ENCODE peak calls at places on chromosomes 4 and X, in six cellular contexts. C, L, O, J, V and N are unnamed samples.

GRCh38 chrX:96430756-96431455 is 253.7 kb upstream of the DIAPH2 start:
- DNase-seq in J (no peak), L (no peak), C (no peak), V (no peak), O (peak; percentile 41), N (no peak)

GRCh38 chr4:156764145-156764544 is 207.5 kb downstream of the PDGFC start:
- DNase-seq in O (no peak), V (no peak), L (no peak), C (no peak), J (no peak), N (no peak)

GRCh38 chrX:15790766-15791380 is 589 bp downstream of the ZRSR2 start:
- DNase-seq in J (no peak), L (no peak), O (no peak), C (no peak), V (no peak), N (no peak)

GRCh38 chrX:19886888-19887531 is 390 bp downstream of the SH3KBP1 start:
- DNase-seq in L (peak; percentile 58), C (no peak), O (peak; percentile 58), J (peak; percentile 56), V (no peak), N (no peak)

GRCh38 chrX:112341598-112341997 is 259.0 kb upstream of the TRPC5 start:
- DNase-seq in V (no peak), L (no peak), J (no peak), O (no peak), C (no peak), N (no peak)

GRCh38 chr4:62548108-62548524 is 1348.0 kb downstream of the ADGRL3 start:
- DNase-seq in L (no peak), J (no peak), O (peak; percentile 64), V (no peak), C (no peak), N (no peak)

GRCh38 chrX:30248854-30249253 is 1.9 kb downstream of the MAGEB1 start:
- DNase-seq in C (no peak), V (no peak), J (no peak), O (no peak), L (no peak), N (no peak)

GRCh38 chrX:141341341-141341740 is 99.0 kb upstream of the SPANXC start:
- DNase-seq in C (no peak), V (no peak), J (no peak), O (no peak), L (no peak), N (no peak)

GRCh38 chr4:113404846-113405245 is 355.4 kb downstream of the ANK2 start:
- DNase-seq in L (no peak), V (no peak), C (no peak), O (no peak), J (no peak), N (no peak)

GRCh38 chrX:2692221-2693122 is 1.4 kb downstream of the CD99 start:
- DNase-seq in J (no peak), C (no peak), O (peak; percentile 70), L (no peak), V (no peak), N (no peak)

GRCh38 chr4:155769092-155769491 is 10.3 kb downstream of the GUCY1B1 start:
- DNase-seq in C (no peak), J (no peak), L (no peak), V (no peak), O (no peak), N (no peak)

GRCh38 chrX:130393451-130394074 is 8.1 kb upstream of the GPR119 start:
- DNase-seq in L (no peak), C (no peak), J (no peak), O (peak; percentile 83), V (peak; percentile 36), N (peak; percentile 14)

GRCh38 chrX:1440506-1440905 is 12.2 kb downstream of the ASMTL start:
- DNase-seq in J (no peak), L (peak; percentile 8), V (no peak), C (peak; percentile 38), O (no peak), N (no peak)

GRCh38 chr4:127162741-127163140 is 470.0 kb upstream of the INTU start:
- DNase-seq in V (no peak), L (no peak), O (no peak), J (no peak), C (no peak), N (no peak)

GRCh38 chrX:150984164-150984824 is 1.2 kb downstream of the HMGB3 start:
- DNase-seq in L (no peak), J (no peak), C (no peak), V (no peak), O (no peak), N (no peak)

GRCh38 chrX:150100261-150100660 is 162.0 kb upstream of the EOLA2 start:
- DNase-seq in C (no peak), V (no peak), L (no peak), O (no peak), J (no peak), N (no peak)

GRCh38 chrX:68177542-68177941 is 255.8 kb downstream of the OPHN1 start:
- DNase-seq in C (no peak), L (no peak), J (no peak), O (no peak), V (no peak), N (no peak)

GRCh38 chr4:183797445-183798248 is 107.5 kb upstream of the STOX2 start:
- DNase-seq in C (no peak), O (peak; percentile 87), J (no peak), V (peak; percentile 56), L (peak; percentile 59), N (no peak)

GRCh38 chr4:48645225-48645794 is 134.8 kb downstream of the FRYL start:
- DNase-seq in O (no peak), C (no peak), L (no peak), J (no peak), V (no peak), N (no peak)

GRCh38 chrX:71579136-71579989 is 1.1 kb downstream of the GCNA start:
- DNase-seq in V (no peak), O (peak; percentile 68), J (peak; percentile 47), C (no peak), L (no peak), N (no peak)

DNA sequence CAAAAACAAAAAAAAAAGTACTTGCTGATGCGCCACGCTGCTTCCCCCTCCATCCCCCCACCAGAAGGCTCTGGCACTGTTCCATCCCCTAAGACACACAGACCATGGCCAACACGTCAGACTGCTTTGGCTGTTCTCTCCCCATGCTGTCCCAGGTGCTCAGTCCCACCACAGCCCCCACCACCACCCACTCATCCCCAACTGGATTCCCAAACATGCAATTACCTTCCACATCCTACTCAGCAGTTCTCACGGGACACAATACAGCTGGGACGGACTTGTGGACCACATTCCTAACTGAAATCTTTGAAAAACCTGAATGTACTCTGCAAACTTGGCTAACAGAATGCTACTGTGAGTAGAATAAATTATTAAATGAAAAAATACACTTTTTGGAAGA is 8.6 kb downstream of the FAT1 start:
- DNase-seq in J (no peak), O (no peak), C (no peak), V (no peak), L (no peak), N (no peak)
- H3K9me3 ChIP-seq in J (no peaks in the 10 kb centered on the region), O (peaks cover 14% of the 10 kb centered on the region), C (no peaks in the 10 kb centered on the region), V (no peaks in the 10 kb centered on the region), L (no peaks in the 10 kb centered on the region), N (peaks cover 11% of the 10 kb centered on the region)

GRCh38 chrX:76796311-76796710 is 368.8 kb downstream of the MAGEE1 start:
- DNase-seq in J (no peak), O (no peak), C (no peak), L (no peak), V (no peak), N (no peak)
- H3K9me3 ChIP-seq in J (no peaks in the 10 kb centered on the region), O (no peaks in the 10 kb centered on the region), C (no peaks in the 10 kb centered on the region), L (no peaks in the 10 kb centered on the region), V (no peaks in the 10 kb centered on the region), N (no peaks in the 10 kb centered on the region)

GRCh38 chr4:174874898-174875297 is 43.3 kb upstream of the ADAM29 start:
- DNase-seq in J (no peak), C (no peak), O (no peak), V (no peak), L (no peak), N (no peak)
- H3K9me3 ChIP-seq in J (no peaks in the 10 kb centered on the region), C (no peaks in the 10 kb centered on the region), O (no peaks in the 10 kb centered on the region), V (no peaks in the 10 kb centered on the region), L (no peaks in the 10 kb centered on the region), N (no peaks in the 10 kb centered on the region)

GRCh38 chr4:205097-205756 is 80.9 kb downstream of the ZNF718 start:
- DNase-seq in V (no peak), C (no peak), O (no peak), J (no peak), L (no peak), N (no peak)
- H3K9me3 ChIP-seq in V (no peaks in the 10 kb centered on the region), C (no peaks in the 10 kb centered on the region), O (peaks cover 82% of the 10 kb centered on the region), J (peaks cover 10% of the 10 kb centered on the region), L (no peaks in the 10 kb centered on the region), N (peaks cover 26% of the 10 kb centered on the region)

DNA sequence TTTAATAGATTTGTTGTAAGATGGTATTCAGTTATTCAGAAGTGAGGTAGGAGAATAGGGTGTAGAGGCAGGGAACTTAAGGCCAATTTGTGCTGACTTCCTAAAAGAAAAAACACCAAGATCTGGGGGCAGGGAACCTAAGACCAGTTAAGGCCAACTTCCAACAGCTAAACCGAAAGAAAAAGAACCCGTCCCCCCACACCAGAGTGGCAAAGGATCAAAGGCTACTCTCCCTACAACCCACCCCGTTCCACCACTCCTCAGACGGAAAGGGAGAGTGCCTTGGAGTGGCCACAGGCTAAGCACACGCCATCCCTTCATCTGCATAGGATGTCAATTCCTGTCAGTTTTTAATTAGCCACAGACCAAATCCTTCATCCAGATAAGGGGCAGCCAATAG is 3.7 kb upstream of the ZNF718 start:
- DNase-seq in C (no peak), O (no peak), L (no peak), J (no peak), V (no peak), N (no peak)
- H3K9me3 ChIP-seq in C (no peaks in the 10 kb centered on the region), O (peaks cover 35% of the 10 kb centered on the region), L (no peaks in the 10 kb centered on the region), J (peaks cover 11% of the 10 kb centered on the region), V (no peaks in the 10 kb centered on the region), N (no peaks in the 10 kb centered on the region)

DNA sequence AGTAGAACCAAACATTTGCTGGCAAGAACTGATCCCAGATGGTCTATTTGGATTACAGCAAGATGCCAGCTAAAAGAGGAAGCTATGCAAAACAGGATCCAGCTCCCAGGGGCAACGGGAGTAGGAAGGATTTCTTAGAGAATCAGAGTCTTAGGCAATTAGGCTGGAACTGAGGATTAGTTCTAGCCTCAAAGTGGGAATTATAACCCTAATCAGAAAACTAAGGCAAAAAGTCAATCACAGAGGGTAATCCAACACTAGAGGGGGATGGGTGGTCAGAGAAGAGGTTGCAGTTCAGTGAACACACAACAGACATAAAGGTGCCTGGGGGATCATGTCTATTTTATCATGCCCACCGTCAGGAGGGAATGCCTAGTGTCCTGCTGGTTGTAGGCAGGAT is 133.0 kb upstream of the PLS3 start:
- DNase-seq in C (no peak), V (no peak), O (no peak), L (no peak), J (no peak), N (no peak)
- H3K9me3 ChIP-seq in C (no peaks in the 10 kb centered on the region), V (no peaks in the 10 kb centered on the region), O (no peaks in the 10 kb centered on the region), L (no peaks in the 10 kb centered on the region), J (no peaks in the 10 kb centered on the region), N (no peaks in the 10 kb centered on the region)

GRCh38 chr4:187578103-187578502 is 417.5 kb upstream of the ZFP42 start:
- DNase-seq in C (no peak), L (no peak), J (no peak), O (no peak), V (no peak), N (no peak)

DNA sequence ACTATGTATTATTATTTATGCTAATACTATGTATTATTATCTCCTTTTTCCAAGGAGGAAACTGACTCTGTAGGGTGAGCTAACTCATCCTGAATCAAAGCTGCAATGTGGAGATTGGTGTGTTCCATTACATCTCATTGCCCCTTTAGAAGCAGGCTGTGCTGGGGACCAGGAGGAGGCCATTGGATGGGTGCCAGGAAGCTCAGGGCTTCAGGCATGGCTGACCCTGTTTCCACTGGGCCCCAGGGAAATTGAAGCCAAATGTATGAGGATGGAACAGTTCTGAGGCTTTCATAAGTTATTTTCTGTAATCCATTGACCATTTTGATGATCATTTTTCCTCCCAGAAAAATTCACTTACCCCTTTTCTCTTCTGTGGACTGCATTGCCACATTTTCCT is 418.8 kb upstream of the ZFP42 start:
- DNase-seq in C (no peak), V (no peak), J (no peak), O (no peak), L (no peak), N (no peak)
- H3K9me3 ChIP-seq in C (no peaks in the 10 kb centered on the region), V (no peaks in the 10 kb centered on the region), J (no peaks in the 10 kb centered on the region), O (no peaks in the 10 kb centered on the region), L (no peaks in the 10 kb centered on the region), N (no peaks in the 10 kb centered on the region)